ENCODE peak calls at places on chromosomes 3 and 15, in seven cellular contexts. O is small intestine, A is adrenal gland, Z is ovary, C is Karpas-422, D is right atrium auricular region, R is GM23248. K is an unnamed sample. For H3K36me3 and H3K27me3, the result is how much of the 10 kb centered on the place peaks cover.

GRCh38 chr3:187150599-187150998 is 11.3 kb upstream of the RPL39L start:
- DNase-seq in A (peak), Z (no peak), R (no peak), C (peak), D (no peak), O (no peak), K (no peak)

GRCh38 chr3:126683069-126683468 is 21.0 kb upstream of the CHCHD6 start:
- DNase-seq in C (no peak), O (no peak), A (no peak), R (no peak), D (no peak), Z (no peak), K (no peak)

GRCh38 chr3:48426401-48426909 is 3.4 kb downstream of the PLXNB1 start:
- DNase-seq in O (no peak), A (no peak), Z (no peak), C (no peak), R (no peak), D (no peak), K (no peak)

GRCh38 chr3:184712579-184713355 is 903 bp upstream of the MAGEF1 start:
- DNase-seq in C (no peak), R (peak), A (no peak), D (no peak), O (no peak), Z (no peak), K (peak)

GRCh38 chr3:126357299-126358037 is at the start of gene KLF15:
- DNase-seq in Z (peak), C (peak), O (peak), R (peak), D (peak), A (peak), K (peak)

GRCh38 chr3:18239674-18240073 is 185.5 kb downstream of the SATB1 start:
- DNase-seq in C (no peak), Z (no peak), D (no peak), R (no peak), O (no peak), A (no peak), K (no peak)

GRCh38 chr3:23288286-23288685 is 85.2 kb downstream of the UBE2E2 start:
- DNase-seq in A (no peak), C (peak), Z (no peak), O (no peak), D (no peak), R (peak), K (no peak)

GRCh38 chr3:54349231-54349647 is 226.9 kb downstream of the CACNA2D3 start:
- DNase-seq in Z (no peak), O (no peak), C (no peak), D (no peak), R (no peak), A (no peak), K (no peak)

GRCh38 chr3:106006001-106006400 is 137.2 kb upstream of the CBLB start:
- DNase-seq in D (no peak), Z (no peak), O (no peak), A (peak), R (peak), C (no peak), K (no peak)

GRCh38 chr3:72628065-72628464 is 220.2 kb downstream of the SHQ1 start:
- DNase-seq in O (no peak), R (no peak), D (no peak), Z (no peak), A (no peak), C (no peak), K (no peak)

GRCh38 chr3:103847081-103848062 is 1412.6 kb downstream of the ZPLD1 start:
- DNase-seq in R (no peak), C (no peak), A (no peak), Z (no peak), D (no peak), O (no peak), K (no peak)

GRCh38 chr3:82581350-82581749 is 819.9 kb upstream of the GBE1 start:
- DNase-seq in Z (no peak), O (no peak), R (no peak), C (no peak), D (no peak), A (no peak), K (no peak)

GRCh38 chr15:36029606-36030005 is 483.6 kb upstream of the DPH6 start:
- DNase-seq in O (no peak), D (no peak), R (peak), C (no peak), Z (no peak), A (no peak), K (no peak)

GRCh38 chr15:70188286-70188685 is 90.6 kb upstream of the TLE3 start:
- DNase-seq in O (no peak), A (no peak), Z (no peak), C (no peak), R (no peak), D (no peak), K (no peak)

GRCh38 chr3:184336484-184337230 is 743 bp upstream of the FAM131A start:
- DNase-seq in R (peak), D (peak), O (peak), A (no peak), C (peak), Z (no peak), K (no peak)

GRCh38 chr3:66336358-66336766 is 115.6 kb downstream of the SLC25A26 start:
- DNase-seq in A (no peak), O (no peak), D (no peak), C (no peak), R (peak), Z (no peak), K (no peak)

DNA sequence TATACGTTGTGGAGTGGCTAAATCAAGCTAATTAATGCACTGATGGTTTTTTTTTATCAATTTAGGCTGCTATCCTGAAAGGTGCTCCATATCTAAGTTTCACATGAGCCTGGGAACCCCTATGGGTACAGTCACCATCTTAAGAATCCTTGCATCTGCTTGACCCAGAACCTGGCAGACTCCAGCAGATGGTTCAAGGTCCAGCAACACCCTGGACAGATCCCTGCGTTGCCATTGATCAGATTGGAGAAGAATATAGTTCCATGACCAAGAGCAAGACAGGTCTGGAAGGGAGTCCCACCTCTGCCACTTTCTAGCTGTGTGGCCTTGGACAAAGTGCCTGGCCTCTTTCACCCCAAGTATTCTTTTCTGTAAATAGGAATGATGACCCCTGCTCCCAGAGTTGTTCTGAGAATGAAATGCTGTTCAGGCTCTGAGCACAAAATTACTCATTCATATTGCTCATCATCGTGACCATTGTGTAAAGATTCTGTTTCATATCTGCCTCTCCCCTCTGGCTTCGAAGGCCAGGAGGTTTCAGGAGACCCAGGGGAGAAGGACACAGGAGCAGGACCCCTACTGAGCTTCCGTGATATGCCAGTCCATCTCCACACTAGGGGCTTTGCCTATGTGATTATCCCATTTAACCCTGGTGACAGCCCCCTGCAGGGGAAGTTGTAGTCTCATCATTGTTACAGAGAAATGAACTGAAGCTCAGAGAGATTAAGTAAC is 30.0 kb upstream of the TSEN2 start:
- DNase-seq in O (no peak), D (no peak), A (no peak), R (peak), C (no peak), Z (no peak), K (no peak)
- H3K36me3 ChIP-seq in O (under half), D (under half), A (under half), R (under half), C (under half), Z (under half), K (under half)

GRCh38 chr15:98580577-98580976 is 67.8 kb upstream of the IGF1R start:
- DNase-seq in C (no peak), A (no peak), O (no peak), Z (no peak), R (peak), D (no peak), K (no peak)
- H3K27me3 ChIP-seq in C (under half), A (half or more), O (under half), Z (under half), R (under half), D (under half), K (under half)

GRCh38 chr3:101854608-101855304 is 5.4 kb downstream of the NFKBIZ start:
- DNase-seq in D (no peak), C (no peak), R (no peak), A (no peak), Z (no peak), O (peak), K (no peak)
- H3K4me3 ChIP-seq in D (no peak), C (no peak), R (no peak), A (no peak), Z (no peak), O (peak), K (no peak)

DNA sequence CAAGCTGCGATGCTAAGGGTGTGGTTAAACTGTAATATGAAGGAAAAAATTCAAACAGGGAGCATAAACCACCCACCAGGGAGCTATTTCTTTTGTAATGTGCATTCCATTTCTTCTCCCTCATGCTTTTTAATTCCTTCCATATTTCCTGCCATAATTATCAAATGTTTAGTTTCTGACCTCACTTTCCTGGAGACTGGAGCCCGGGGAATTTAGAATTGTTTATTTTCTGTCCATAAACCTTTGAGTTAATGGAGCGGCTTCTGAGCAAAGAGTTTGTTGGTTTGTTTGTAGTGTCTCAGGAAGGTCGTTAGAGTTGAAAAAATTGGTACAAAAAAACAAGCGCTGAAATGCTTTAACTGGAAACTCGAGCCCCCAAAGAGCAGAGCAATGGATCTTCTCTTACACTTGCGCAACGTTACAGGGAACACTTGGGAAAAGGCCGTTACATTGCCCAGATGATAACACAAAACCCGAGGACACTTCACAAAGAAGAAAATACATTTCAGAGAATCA is 1.0 kb downstream of the FSTL1 start:
- DNase-seq in R (peak), C (no peak), D (no peak), Z (no peak), A (no peak), O (no peak), K (no peak)
- H3K36me3 ChIP-seq in R (under half), C (under half), D (under half), Z (under half), A (under half), O (under half), K (under half)

DNA sequence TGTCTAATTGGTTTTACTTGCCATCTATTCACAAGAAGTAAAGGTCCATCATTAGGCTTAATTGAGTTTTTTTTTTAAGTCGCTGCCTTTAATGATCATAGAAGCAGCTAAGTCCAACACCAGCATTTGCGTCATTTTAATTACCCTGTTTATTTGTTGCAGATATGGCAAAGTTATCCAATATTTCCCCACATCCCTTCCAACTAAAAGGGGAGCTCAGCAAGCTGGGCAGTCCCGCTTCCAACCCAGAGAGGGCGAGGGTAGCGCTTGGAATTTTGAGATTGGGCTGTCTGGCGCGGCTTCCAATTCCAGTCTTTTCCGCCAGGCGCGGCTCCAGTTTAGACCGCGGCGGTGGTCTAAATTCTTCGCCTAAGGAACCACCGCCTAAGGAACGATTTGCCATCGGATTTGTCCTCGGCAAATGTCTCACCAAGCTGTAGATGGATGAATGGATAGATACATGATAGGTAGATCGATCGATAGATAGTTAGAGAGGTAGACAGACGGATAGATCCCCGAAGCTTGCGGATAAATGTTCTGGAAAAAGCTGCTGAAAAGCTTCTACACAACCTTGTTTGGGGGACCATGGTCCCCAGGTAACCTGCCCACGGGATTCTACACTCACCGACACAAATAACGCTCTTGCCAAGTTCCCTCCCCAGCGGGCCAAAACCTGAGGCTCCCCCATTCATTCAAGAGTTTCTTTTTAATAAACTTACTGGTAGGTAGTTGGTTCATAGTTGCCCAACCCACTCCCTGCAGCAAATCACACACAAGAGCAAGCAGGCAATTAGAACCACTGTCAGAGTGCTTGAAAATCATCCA is 49.2 kb downstream of the ZIC4 start:
- DNase-seq in C (no peak), A (no peak), R (peak), Z (no peak), O (no peak), D (no peak), K (no peak)
- H3K27me3 ChIP-seq in C (under half), A (half or more), R (half or more), Z (under half), O (under half), D (half or more), K (under half)

GRCh38 chr3:99505200-99505599 is 133.2 kb upstream of the COL8A1 start:
- DNase-seq in R (peak), C (no peak), Z (no peak), A (no peak), O (no peak), D (no peak), K (no peak)
- H3K4me3 ChIP-seq in R (no peak), C (no peak), Z (no peak), A (no peak), O (no peak), D (no peak), K (no peak)

GRCh38 chr3:42189746-42190145 is 76.2 kb downstream of the CCK start:
- DNase-seq in C (no peak), D (no peak), O (no peak), R (no peak), Z (no peak), A (no peak), K (no peak)

GRCh38 chr3:42189071-42189470 is 76.9 kb downstream of the CCK start:
- DNase-seq in Z (no peak), D (no peak), R (no peak), C (no peak), O (peak), A (no peak), K (no peak)

GRCh38 chr3:42190701-42191442 is 75.1 kb downstream of the CCK start:
- DNase-seq in D (peak), A (peak), O (peak), R (peak), Z (peak), C (peak), K (peak)

GRCh38 chr3:42192334-42193200 is 73.4 kb downstream of the CCK start:
- DNase-seq in R (peak), O (no peak), A (no peak), C (peak), Z (no peak), D (no peak), K (no peak)

GRCh38 chr3:42191443-42191747 is 74.6 kb downstream of the CCK start:
- DNase-seq in O (no peak), R (no peak), A (no peak), Z (no peak), D (no peak), C (peak), K (no peak)
- H3K36me3 ChIP-seq in O (under half), R (under half), A (under half), Z (under half), D (under half), C (under half), K (under half)

GRCh38 chr15:73403171-73403570 is 34.4 kb upstream of the HCN4 start:
- DNase-seq in C (no peak), R (peak), Z (no peak), D (peak), O (no peak), A (peak), K (no peak)
- H3K27me3 ChIP-seq in C (under half), R (under half), Z (under half), D (under half), O (under half), A (under half), K (under half)

GRCh38 chr3:140510303-140510861 is 167.5 kb upstream of the TRIM42 start:
- DNase-seq in C (no peak), Z (no peak), R (no peak), O (no peak), D (no peak), A (no peak), K (no peak)

GRCh38 chr3:140508545-140508944 is 169.3 kb upstream of the TRIM42 start:
- DNase-seq in O (no peak), C (no peak), Z (no peak), R (no peak), A (no peak), D (no peak), K (no peak)

GRCh38 chr3:140505256-140505655 is 172.6 kb upstream of the TRIM42 start:
- DNase-seq in C (peak), A (no peak), Z (no peak), D (no peak), R (no peak), O (no peak), K (no peak)

GRCh38 chr3:140505876-140506275 is 172.0 kb upstream of the TRIM42 start:
- DNase-seq in Z (no peak), R (no peak), O (no peak), C (peak), A (no peak), D (no peak), K (no peak)

GRCh38 chr3:140509534-140509933 is 168.3 kb upstream of the TRIM42 start:
- DNase-seq in R (no peak), C (no peak), A (no peak), O (no peak), D (no peak), Z (no peak), K (no peak)
- H3K4me3 ChIP-seq in R (no peak), C (no peak), A (no peak), O (no peak), D (no peak), Z (no peak), K (no peak)

DNA sequence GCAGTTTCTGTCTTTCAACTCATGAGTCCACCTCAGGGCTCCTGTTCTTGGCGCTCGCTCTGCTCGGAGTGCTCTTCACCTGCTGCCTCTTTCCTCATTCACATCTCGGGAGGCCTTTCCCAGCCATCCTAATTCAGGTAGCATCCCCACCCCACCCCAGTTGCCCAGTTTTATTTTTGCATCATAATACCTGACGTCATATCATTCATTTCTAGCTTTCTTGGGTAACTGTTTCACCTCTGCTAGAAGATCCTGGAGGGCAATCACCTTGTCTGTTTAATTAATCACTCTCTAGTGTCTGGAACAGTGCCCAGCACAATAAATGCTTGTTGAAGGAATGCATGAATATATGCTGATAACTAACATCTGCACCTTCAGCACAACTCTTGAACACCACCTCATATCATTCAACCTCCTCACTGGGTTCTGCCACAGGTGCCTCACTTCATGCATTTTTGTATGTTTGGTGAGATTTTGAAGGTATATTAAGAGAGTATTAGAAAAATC is 7.6 kb downstream of the NUSAP1 start:
- DNase-seq in A (no peak), Z (no peak), O (peak), C (no peak), D (no peak), R (no peak), K (no peak)
- H3K36me3 ChIP-seq in A (under half), Z (under half), O (under half), C (half or more), D (under half), R (under half), K (under half)